ENCODE peak calls at places on chromosomes 2 and 18, in ten cellular contexts. G, P, D, M, N, Q, J, W, H and C are unnamed samples.

GRCh38 chr2:9217838-9218770 is 11.5 kb downstream of the ASAP2 start:
- DNase-seq in J (no peak), G (no peak), N (no peak), H (no peak), W (no peak), M (no peak), P (no peak), D (no peak), Q (no peak), C (no peak)

GRCh38 chr2:169734172-169734847 is 678 bp downstream of the KLHL23 start:
- DNase-seq in J (peak; percentile 70), H (no peak), W (no peak), D (peak; percentile 54), Q (no peak), M (peak; percentile 27), P (peak; percentile 23), G (no peak), N (no peak), C (peak; percentile 44)

GRCh38 chr18:22045221-22045918 is 124.0 kb upstream of the GATA6 start:
- DNase-seq in D (no peak), H (no peak), G (no peak), N (no peak), P (no peak), M (no peak), W (no peak), J (no peak), Q (no peak), C (no peak)

GRCh38 chr2:132936261-132936660 is 266.3 kb upstream of the LYPD1 start:
- DNase-seq in W (peak; percentile 8), M (no peak), D (no peak), J (no peak), P (peak; percentile 28), Q (peak; percentile 51), G (no peak), N (no peak), H (no peak), C (no peak)

GRCh38 chr2:6358985-6359384 is 506.7 kb downstream of the CMPK2 start:
- DNase-seq in W (no peak), H (no peak), N (no peak), Q (no peak), M (no peak), P (no peak), D (no peak), J (no peak), G (no peak), C (no peak)

GRCh38 chr2:106531676-106532075 is 44.5 kb downstream of the CD8B2 start:
- DNase-seq in P (no peak), M (no peak), W (no peak), H (no peak), Q (no peak), G (no peak), D (no peak), J (no peak), N (no peak), C (no peak)

GRCh38 chr2:141911485-141912066 is 219.2 kb downstream of the LRP1B start:
- DNase-seq in G (no peak), H (no peak), Q (peak; percentile 1), W (peak; percentile 51), M (no peak), P (peak; percentile 7), J (peak; percentile 81), D (peak; percentile 0), N (peak; percentile 30), C (peak; percentile 61)

GRCh38 chr2:129330504-129330903 is 649.0 kb upstream of the RAB6C start:
- DNase-seq in D (no peak), G (no peak), N (no peak), M (no peak), Q (no peak), P (no peak), W (no peak), H (no peak), J (no peak), C (no peak)

GRCh38 chr18:55096261-55097026 is 137.2 kb upstream of the CCDC68 start:
- DNase-seq in G (no peak), H (no peak), P (peak; percentile 84), Q (peak; percentile 69), M (no peak), N (peak; percentile 63), J (peak; percentile 70), D (no peak), W (peak; percentile 80), C (peak; percentile 31)

GRCh38 chr2:32008811-32009478 is 1.9 kb downstream of the MEMO1 start:
- DNase-seq in D (peak; percentile 27), P (peak; percentile 43), M (no peak), N (peak; percentile 44), Q (peak; percentile 31), H (no peak), J (peak; percentile 51), G (no peak), W (peak; percentile 18), C (peak; percentile 45)

GRCh38 chr2:106030287-106031268 is 163.5 kb downstream of the UXS1 start:
- DNase-seq in W (peak; percentile 88), M (peak; percentile 13), N (no peak), D (peak; percentile 33), P (peak; percentile 22), J (no peak), G (no peak), Q (peak; percentile 89), H (peak; percentile 86), C (no peak)

GRCh38 chr2:95382686-95383634 is 19.5 kb upstream of the FAHD2A start:
- DNase-seq in W (no peak), N (no peak), G (no peak), P (no peak), M (no peak), H (peak; percentile 52), D (no peak), Q (no peak), J (no peak), C (no peak)

GRCh38 chr2:40721595-40721994 is 269.7 kb upstream of the SLC8A1 start:
- DNase-seq in P (peak; percentile 58), G (no peak), M (no peak), J (no peak), N (peak; percentile 32), W (no peak), Q (peak; percentile 16), H (no peak), D (no peak), C (no peak)

GRCh38 chr18:26556573-26556972 is 8.2 kb upstream of the KCTD1 start:
- DNase-seq in M (no peak), J (no peak), G (no peak), W (no peak), P (peak; percentile 50), N (no peak), D (no peak), Q (peak; percentile 46), H (no peak), C (no peak)

GRCh38 chr18:49618741-49619392 is 57.0 kb downstream of the LIPG start:
- DNase-seq in H (no peak), Q (peak; percentile 48), W (peak; percentile 57), J (peak; percentile 17), N (no peak), G (no peak), P (peak; percentile 63), M (no peak), D (no peak), C (no peak)

GRCh38 chr18:13470555-13471494 is 252.3 kb downstream of the LDLRAD4 start:
- DNase-seq in N (no peak), D (no peak), G (no peak), J (no peak), W (no peak), Q (no peak), M (no peak), P (no peak), H (peak; percentile 68), C (no peak)

GRCh38 chr2:118539290-118539689 is 308.2 kb downstream of the EN1 start:
- DNase-seq in G (no peak), H (no peak), N (peak; percentile 21), P (peak; percentile 18), J (peak; percentile 62), M (no peak), D (peak; percentile 3), Q (peak; percentile 52), W (peak; percentile 42), C (no peak)

GRCh38 chr18:12256946-12257345 is 2.8 kb downstream of the CIDEA start:
- DNase-seq in N (peak; percentile 15), W (peak; percentile 54), Q (no peak), H (no peak), M (no peak), G (no peak), P (no peak), J (no peak), D (no peak), C (peak; percentile 16)

GRCh38 chr2:30756051-30756719 is 51.1 kb downstream of the CAPN13 start:
- DNase-seq in J (no peak), N (no peak), M (no peak), P (peak; percentile 80), D (no peak), H (peak; percentile 33), W (no peak), Q (no peak), G (no peak), C (no peak)